ENCODE peak calls at places on chromosome 1, in nine cellular contexts. L is cardiac muscle cell; P is colonic mucosa; I is GM12864; Z is AG04450; F is cardiac fibroblast; X is CD8-positive, alpha-beta memory T cell; D is dorsolateral prefrontal cortex; R is CD4-positive, CD25-positive, alpha-beta regulatory T cell. B is an unnamed sample.

GRCh38 chr1:39957299-39958020 is 2.5 kb downstream of the MFSD2A start:
- DNase-seq in Z (no peak), I (no peak), P (no peak), X (no peak), R (no peak), F (no peak), D (no peak), L (no peak), B (no peak)

GRCh38 chr1:156895408-156895874 is 1.9 kb downstream of the PEAR1 start:
- DNase-seq in L (no peak), I (no peak), R (no peak), D (no peak), X (peak; percentile 8), P (no peak), Z (no peak), F (peak; percentile 59), B (no peak)

GRCh38 chr1:147225193-147225730 is at the start of gene FMO5:
- DNase-seq in P (peak; percentile 83), F (peak; percentile 57), X (peak; percentile 61), D (no peak), L (peak; percentile 59), R (peak; percentile 38), I (no peak), Z (peak; percentile 45), B (peak; percentile 40)

GRCh38 chr1:205441716-205442050 is 14.2 kb downstream of the BLACAT1 start:
- DNase-seq in L (no peak), R (no peak), P (no peak), I (no peak), D (no peak), X (no peak), F (no peak), Z (no peak), B (no peak)

GRCh38 chr1:168386949-168387586 is 106.4 kb downstream of the TBX19 start:
- DNase-seq in P (peak; percentile 54), I (no peak), X (peak; percentile 88), L (peak; percentile 46), F (peak; percentile 2), D (peak; percentile 36), Z (no peak), R (peak; percentile 73), B (no peak)

GRCh38 chr1:54124472-54124871 is 28.3 kb downstream of the CDCP2 start:
- DNase-seq in X (no peak), L (no peak), P (peak; percentile 77), I (no peak), R (no peak), D (no peak), F (no peak), Z (no peak), B (no peak)

GRCh38 chr1:226674892-226675719 is 64.0 kb downstream of the ITPKB start:
- DNase-seq in I (peak; percentile 90), P (peak; percentile 60), F (no peak), Z (no peak), L (no peak), R (peak; percentile 87), D (no peak), X (peak; percentile 93), B (no peak)

GRCh38 chr1:34176830-34177613 is at the start of gene C1orf94:
- DNase-seq in Z (no peak), P (no peak), X (no peak), I (no peak), R (no peak), F (no peak), D (peak; percentile 36), L (no peak), B (no peak)

GRCh38 chr1:231576804-231577718 is 48.6 kb downstream of the TSNAX start:
- DNase-seq in D (no peak), X (no peak), P (no peak), Z (no peak), L (no peak), F (no peak), R (no peak), I (no peak), B (no peak)

GRCh38 chr1:15156807-15157380 is 3.3 kb downstream of the TMEM51 start:
- DNase-seq in L (no peak), R (no peak), I (no peak), F (no peak), P (no peak), Z (no peak), X (no peak), D (no peak), B (no peak)

GRCh38 chr1:15155760-15156743 is 2.5 kb downstream of the TMEM51 start:
- DNase-seq in F (no peak), X (no peak), P (no peak), I (no peak), D (no peak), R (no peak), L (no peak), Z (no peak), B (no peak)

GRCh38 chr1:15158506-15159165 is 5.1 kb downstream of the TMEM51 start:
- DNase-seq in D (no peak), Z (peak; percentile 83), F (peak; percentile 86), I (no peak), R (no peak), P (no peak), L (no peak), X (no peak), B (no peak)

GRCh38 chr1:15157524-15158399 is 4.2 kb downstream of the TMEM51 start:
- DNase-seq in P (no peak), R (no peak), Z (no peak), X (no peak), F (no peak), D (no peak), L (no peak), I (no peak), B (no peak)

GRCh38 chr1:15159166-15159555 is 5.6 kb downstream of the TMEM51 start:
- DNase-seq in D (no peak), R (no peak), P (no peak), I (no peak), L (no peak), X (no peak), F (no peak), Z (no peak), B (no peak)
- H3K4me3 ChIP-seq in D (no peak overlapping the region), R (no peak overlapping the region), P (no peak overlapping the region), I (no peak overlapping the region), L (no peak overlapping the region), X (no peak overlapping the region), F (no peak overlapping the region), Z (peak overlapping the region; percentile 32), B (no peak overlapping the region)

GRCh38 chr1:114352797-114353196 is 158.2 kb downstream of the TRIM33 start:
- DNase-seq in I (no peak), D (no peak), L (peak; percentile 12), R (no peak), X (no peak), F (no peak), Z (no peak), P (no peak), B (no peak)
- H3K4me3 ChIP-seq in I (no peak overlapping the region), D (no peak overlapping the region), L (no peak overlapping the region), R (no peak overlapping the region), X (no peak overlapping the region), F (no peak overlapping the region), Z (no peak overlapping the region), P (no peak overlapping the region), B (no peak overlapping the region)

GRCh38 chr1:61183471-61184034 is 101.2 kb downstream of the NFIA start:
- DNase-seq in D (no peak), R (no peak), L (no peak), F (peak; percentile 68), Z (no peak), I (no peak), P (peak; percentile 57), X (no peak), B (no peak)
- H3K4me3 ChIP-seq in D (peak overlapping the region; percentile 68), R (no peak overlapping the region), L (no peak overlapping the region), F (peak overlapping the region; percentile 19), Z (peak overlapping the region; percentile 25), I (no peak overlapping the region), P (peak overlapping the region; percentile 26), X (no peak overlapping the region), B (peak overlapping the region; percentile 29)

DNA sequence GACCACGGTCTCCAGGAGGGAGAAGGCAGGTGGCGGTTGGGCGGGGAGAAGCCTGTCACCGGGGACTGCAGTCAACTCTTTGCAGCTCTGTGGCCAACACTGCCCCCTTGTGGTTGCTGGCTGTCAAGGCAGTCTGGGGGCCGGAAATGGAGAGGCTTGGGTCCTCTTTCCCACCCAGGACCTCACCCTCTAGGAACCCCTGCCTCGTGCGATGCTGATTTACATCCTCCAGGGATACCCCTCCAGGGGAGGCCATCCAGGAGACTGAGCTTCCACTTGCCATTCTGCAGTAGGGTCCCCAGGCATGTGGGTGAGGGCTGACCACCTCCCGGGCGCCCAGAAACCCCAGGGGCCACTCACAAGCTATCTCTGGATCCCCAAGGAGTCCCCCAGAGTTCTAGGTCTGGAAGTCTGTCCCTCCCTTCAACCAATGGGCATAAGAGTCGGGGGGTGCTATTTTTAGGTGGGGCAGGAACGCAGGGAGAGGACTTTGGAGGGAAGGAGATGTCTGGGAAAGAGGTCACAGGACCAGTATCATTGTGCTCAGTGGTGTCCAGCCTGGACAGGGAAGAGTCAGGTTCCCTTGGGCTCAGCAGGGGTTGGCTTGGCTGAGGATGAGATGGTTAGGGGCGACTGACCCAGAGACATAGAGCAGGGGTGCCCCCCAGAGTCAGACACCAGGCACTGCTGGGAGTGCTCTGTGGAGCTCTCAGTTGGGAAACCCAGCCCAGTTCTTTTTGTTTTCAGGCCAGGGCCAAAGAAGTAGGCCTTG is 7.1 kb upstream of the GPR61 start:
- DNase-seq in D (peak; percentile 80), P (peak; percentile 89), X (peak; percentile 93), L (peak; percentile 82), F (peak; percentile 80), Z (peak; percentile 55), I (peak; percentile 40), R (peak; percentile 87), B (peak; percentile 31)
- H3K4me3 ChIP-seq in D (peak overlapping the region; percentile 53), P (peak overlapping the region; percentile 4), X (peak overlapping the region; percentile 49), L (no peak overlapping the region), F (no peak overlapping the region), Z (no peak overlapping the region), I (peak overlapping the region; percentile 26), R (peak overlapping the region; percentile 72), B (no peak overlapping the region)

DNA sequence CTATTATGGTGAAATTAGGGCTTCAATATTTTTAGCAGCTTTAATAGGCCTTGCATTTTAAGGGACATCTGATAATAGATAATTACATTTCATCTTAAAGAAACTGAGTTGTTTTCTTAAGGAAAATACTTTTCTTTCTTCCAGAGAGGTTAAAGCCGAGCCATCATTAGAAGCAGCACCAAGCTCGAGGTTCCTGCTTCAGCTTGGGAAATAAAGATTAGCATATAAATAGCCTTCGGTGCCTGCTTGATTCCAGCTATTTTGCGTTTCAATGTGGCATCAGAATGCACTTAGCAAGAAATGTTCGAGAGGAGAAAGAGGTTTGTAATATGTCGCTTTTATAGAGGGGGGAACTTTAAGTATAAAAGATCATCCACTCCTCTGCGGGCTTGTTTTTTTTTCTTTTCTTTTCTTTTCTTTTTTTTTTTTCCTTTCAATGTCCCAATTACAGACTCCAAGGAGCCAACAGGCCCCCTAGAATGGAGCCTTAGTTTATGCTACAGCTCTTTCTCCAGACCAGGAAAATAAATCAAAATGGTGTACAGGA is 131.9 kb downstream of the RRAGC start:
- DNase-seq in L (peak; percentile 10), P (no peak), D (no peak), I (no peak), X (no peak), Z (no peak), F (no peak), R (no peak), B (no peak)
- H3K4me3 ChIP-seq in L (no peak overlapping the region), P (no peak overlapping the region), D (no peak overlapping the region), I (no peak overlapping the region), X (no peak overlapping the region), Z (no peak overlapping the region), F (no peak overlapping the region), R (no peak overlapping the region), B (no peak overlapping the region)